ENCODE peak calls at places on chromosomes 1 and 21, in five cellular contexts. One of them, this sample, is unnamed.
A peak's percentile ranks its signal among the peaks of the same experiment; 100 is the strongest.

GRCh38 chr21:15797577-15798363 is 68.0 kb downstream of the USP25 start:
- DNase-seq in Panc1: no peak
- DNase-seq in PC-3: no peak
- DNase-seq in hepatocyte: no peak
- DNase-seq in pancreas: no peak
- DNase-seq in this sample: no peak

GRCh38 chr1:100556925-100557605 is 19.1 kb downstream of the GPR88 start:
- DNase-seq in Panc1: no peak
- DNase-seq in PC-3: no peak
- DNase-seq in hepatocyte: no peak
- DNase-seq in pancreas: no peak
- DNase-seq in this sample: no peak

GRCh38 chr1:62276791-62277190 is 42.4 kb downstream of the KANK4 start:
- DNase-seq in Panc1: no peak
- DNase-seq in PC-3: peak; percentile 12
- DNase-seq in hepatocyte: no peak
- DNase-seq in pancreas: no peak
- DNase-seq in this sample: no peak

GRCh38 chr1:159781992-159782391 is 1.2 kb downstream of the DUSP23 start:
- DNase-seq in Panc1: no peak
- DNase-seq in PC-3: no peak
- DNase-seq in hepatocyte: no peak
- DNase-seq in pancreas: no peak
- DNase-seq in this sample: no peak

GRCh38 chr21:42830456-42831455 is 48.6 kb downstream of the WDR4 start:
- DNase-seq in Panc1: no peak
- DNase-seq in PC-3: peak; percentile 19
- DNase-seq in hepatocyte: no peak
- DNase-seq in pancreas: no peak
- DNase-seq in this sample: no peak

GRCh38 chr1:205754857-205755256 is 4.9 kb upstream of the NUCKS1 start:
- DNase-seq in Panc1: no peak
- DNase-seq in PC-3: no peak
- DNase-seq in hepatocyte: no peak
- DNase-seq in pancreas: no peak
- DNase-seq in this sample: no peak

GRCh38 chr1:6614019-6614952 is 755 bp downstream of the PHF13 start:
- DNase-seq in Panc1: no peak
- DNase-seq in PC-3: peak; percentile 32
- DNase-seq in hepatocyte: peak; percentile 74
- DNase-seq in pancreas: peak; percentile 69
- DNase-seq in this sample: no peak

GRCh38 chr1:52752427-52752826 is 26.2 kb downstream of the ZYG11B start:
- DNase-seq in Panc1: no peak
- DNase-seq in PC-3: peak; percentile 20
- DNase-seq in hepatocyte: no peak
- DNase-seq in pancreas: no peak
- DNase-seq in this sample: no peak

GRCh38 chr1:44030606-44031050 is 634 bp downstream of the SLC6A9 start:
- DNase-seq in Panc1: no peak
- DNase-seq in PC-3: no peak
- DNase-seq in hepatocyte: peak; percentile 81
- DNase-seq in pancreas: peak; percentile 26
- DNase-seq in this sample: peak; percentile 52

GRCh38 chr1:73800376-73800775 is 397.6 kb downstream of the LRRIQ3 start:
- DNase-seq in Panc1: no peak
- DNase-seq in PC-3: peak; percentile 92
- DNase-seq in hepatocyte: peak; percentile 25
- DNase-seq in pancreas: no peak
- DNase-seq in this sample: no peak

GRCh38 chr21:43836616-43837015 is 28.4 kb upstream of the AGPAT3 start:
- DNase-seq in Panc1: no peak
- DNase-seq in PC-3: no peak
- DNase-seq in hepatocyte: no peak
- DNase-seq in pancreas: no peak
- DNase-seq in this sample: no peak

GRCh38 chr1:179663810-179664209 is 72.2 kb downstream of the TDRD5 start:
- DNase-seq in Panc1: no peak
- DNase-seq in PC-3: no peak
- DNase-seq in hepatocyte: no peak
- DNase-seq in pancreas: no peak
- DNase-seq in this sample: no peak

GRCh38 chr21:41425954-41426655 is at the start of gene MX1:
- DNase-seq in Panc1: no peak
- DNase-seq in PC-3: peak; percentile 55
- DNase-seq in hepatocyte: peak; percentile 81
- DNase-seq in pancreas: peak; percentile 78
- DNase-seq in this sample: peak; percentile 91

GRCh38 chr21:42304556-42305454 is 10.4 kb downstream of the TFF3 start:
- DNase-seq in Panc1: no peak
- DNase-seq in PC-3: no peak
- DNase-seq in hepatocyte: no peak
- DNase-seq in pancreas: no peak
- DNase-seq in this sample: no peak

GRCh38 chr1:27598288-27598687 is 5.7 kb downstream of the AHDC1 start:
- DNase-seq in Panc1: no peak
- DNase-seq in PC-3: no peak
- DNase-seq in hepatocyte: no peak
- DNase-seq in pancreas: no peak
- DNase-seq in this sample: no peak

GRCh38 chr1:182802006-182802798 is 12.6 kb downstream of the NPL start:
- DNase-seq in Panc1: no peak
- DNase-seq in PC-3: no peak
- DNase-seq in hepatocyte: no peak
- DNase-seq in pancreas: no peak
- DNase-seq in this sample: no peak

GRCh38 chr1:155145491-155145890 is 5.2 kb upstream of the DPM3 start:
- DNase-seq in Panc1: no peak
- DNase-seq in PC-3: no peak
- DNase-seq in hepatocyte: no peak
- DNase-seq in pancreas: no peak
- DNase-seq in this sample: no peak

GRCh38 chr1:56672579-56672978 is 27.5 kb downstream of the PRKAA2 start:
- DNase-seq in Panc1: no peak
- DNase-seq in PC-3: no peak
- DNase-seq in hepatocyte: no peak
- DNase-seq in pancreas: no peak
- DNase-seq in this sample: no peak

GRCh38 chr1:30259631-30260030 is 463.8 kb downstream of the MATN1 start:
- DNase-seq in Panc1: no peak
- DNase-seq in PC-3: no peak
- DNase-seq in hepatocyte: no peak
- DNase-seq in pancreas: no peak
- DNase-seq in this sample: no peak

DNA sequence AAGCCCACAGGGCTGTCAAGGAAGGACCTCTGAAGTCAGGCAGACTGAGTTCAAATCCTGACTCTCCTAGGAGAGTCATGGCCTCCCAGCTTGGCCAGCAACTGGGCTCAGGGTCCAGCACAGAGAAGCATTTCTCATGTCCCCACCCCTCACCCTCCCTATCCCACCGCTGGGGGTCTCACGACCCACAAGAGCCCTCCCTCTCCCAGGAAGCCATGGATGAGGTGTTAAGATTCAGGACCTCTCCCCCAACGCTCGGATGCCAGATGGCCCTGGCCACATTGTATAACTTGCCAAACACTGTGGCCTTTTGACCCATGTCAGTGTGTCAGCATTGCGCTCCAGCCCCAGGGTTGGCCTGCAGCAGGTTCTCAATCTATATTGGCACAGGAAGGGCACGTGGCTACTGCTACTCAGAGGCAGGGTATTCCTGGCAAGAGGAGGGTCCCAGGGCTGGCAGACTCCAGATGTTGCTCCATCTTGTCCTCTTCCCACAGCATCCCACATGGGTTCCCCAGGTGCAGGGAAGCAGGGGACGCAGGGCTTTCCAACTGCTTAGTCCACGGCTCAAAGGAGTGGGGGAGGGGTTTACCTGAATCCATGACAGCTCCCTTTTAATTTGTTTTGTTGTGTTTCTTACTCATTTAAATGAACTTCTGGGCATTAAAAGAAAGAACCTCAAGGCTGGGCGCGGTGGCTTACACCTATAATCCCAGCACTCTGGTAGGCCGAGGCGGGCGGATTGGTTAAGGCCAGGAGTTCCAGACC is 10.5 kb downstream of the SLC2A1 start:
- DNase-seq in Panc1: no peak
- DNase-seq in PC-3: no peak
- DNase-seq in hepatocyte: no peak
- DNase-seq in pancreas: no peak
- DNase-seq in this sample: no peak
- H3K4me1 ChIP-seq in Panc1: peaks cover 36% of the 10 kb centered on the region
- H3K4me1 ChIP-seq in PC-3: peaks cover 80% of the 10 kb centered on the region
- H3K4me1 ChIP-seq in hepatocyte: peaks cover 44% of the 10 kb centered on the region
- H3K4me1 ChIP-seq in pancreas: peaks cover 15% of the 10 kb centered on the region
- H3K4me1 ChIP-seq in this sample: peaks cover 95% of the 10 kb centered on the region

GRCh38 chr1:215971793-215972441 is 404.8 kb downstream of the KCTD3 start:
- DNase-seq in Panc1: no peak
- DNase-seq in PC-3: no peak
- DNase-seq in hepatocyte: no peak
- DNase-seq in pancreas: no peak
- DNase-seq in this sample: no peak
- TF ChIP-seq CTCF in Panc1: no peak
- TF ChIP-seq CTCF in PC-3: no peak
- TF ChIP-seq CTCF in hepatocyte: no peak
- TF ChIP-seq CTCF in pancreas: no peak
- TF ChIP-seq CTCF in this sample: no peak

DNA sequence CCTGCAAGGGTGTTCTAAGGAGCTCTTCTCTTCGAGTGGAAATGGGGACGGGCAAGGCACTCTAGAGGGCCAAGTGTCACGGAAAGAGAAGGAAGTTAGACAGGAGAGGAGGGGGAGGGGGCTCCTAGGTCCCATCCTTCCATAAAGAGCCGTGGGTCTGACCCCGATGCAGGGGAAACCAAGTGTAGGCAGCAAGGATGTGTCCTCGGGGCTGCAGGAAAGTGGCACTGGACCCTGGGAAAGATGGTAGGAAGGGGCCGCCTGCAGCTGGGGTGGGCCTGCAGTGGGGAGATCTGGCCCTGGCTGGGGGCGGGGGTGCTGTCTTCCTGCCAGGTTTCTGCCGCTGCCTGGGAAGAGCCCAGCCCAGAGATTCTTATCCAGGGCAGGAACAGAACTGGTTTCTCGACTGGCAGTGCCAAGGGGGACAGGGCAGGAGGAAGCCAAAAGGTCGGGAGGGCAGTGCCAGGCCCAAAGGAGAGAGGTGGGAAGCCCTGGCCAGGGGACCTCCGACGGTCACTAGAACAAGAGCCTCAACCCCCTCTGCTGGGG is 12.9 kb downstream of the CRABP2 start:
- DNase-seq in Panc1: no peak
- DNase-seq in PC-3: peak; percentile 50
- DNase-seq in hepatocyte: no peak
- DNase-seq in pancreas: no peak
- DNase-seq in this sample: no peak
- H3K4me1 ChIP-seq in Panc1: peaks cover 69% of the 10 kb centered on the region
- H3K4me1 ChIP-seq in PC-3: peaks cover 55% of the 10 kb centered on the region
- H3K4me1 ChIP-seq in hepatocyte: peaks cover 54% of the 10 kb centered on the region
- H3K4me1 ChIP-seq in pancreas: peaks cover 5% of the 10 kb centered on the region
- H3K4me1 ChIP-seq in this sample: peaks cover 16% of the 10 kb centered on the region

GRCh38 chr1:38138498-38139233 is 92.1 kb upstream of the POU3F1 start:
- DNase-seq in Panc1: peak; percentile 77
- DNase-seq in PC-3: peak; percentile 99
- DNase-seq in hepatocyte: peak; percentile 90
- DNase-seq in pancreas: peak; percentile 79
- DNase-seq in this sample: no peak
- TF ChIP-seq CTCF in Panc1: no peak
- TF ChIP-seq CTCF in PC-3: no peak
- TF ChIP-seq CTCF in hepatocyte: no peak
- TF ChIP-seq CTCF in pancreas: peak; percentile 44
- TF ChIP-seq CTCF in this sample: no peak

DNA sequence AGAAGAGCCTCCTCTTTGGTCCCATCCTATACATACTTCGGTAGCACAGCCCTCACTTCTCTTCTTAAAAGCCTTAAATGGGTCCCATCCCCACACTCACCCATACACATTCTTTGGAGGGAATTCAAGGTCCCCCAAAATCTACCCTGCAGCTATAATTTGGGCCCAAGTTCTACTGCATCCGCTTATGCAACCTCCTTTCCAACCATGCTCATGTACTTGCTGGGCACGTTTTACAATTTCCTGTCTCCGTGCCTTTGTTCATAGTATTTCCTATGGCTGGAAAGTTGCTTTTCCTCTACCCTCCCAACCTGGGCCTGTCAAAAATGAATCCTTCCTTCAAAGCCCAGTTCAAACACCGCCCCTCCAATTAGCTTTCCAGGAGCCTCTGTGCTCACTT is 99.7 kb downstream of the SLC45A1 start:
- DNase-seq in Panc1: no peak
- DNase-seq in PC-3: no peak
- DNase-seq in hepatocyte: no peak
- DNase-seq in pancreas: no peak
- DNase-seq in this sample: no peak
- H3K4me1 ChIP-seq in Panc1: peaks cover 88% of the 10 kb centered on the region
- H3K4me1 ChIP-seq in PC-3: peaks cover 47% of the 10 kb centered on the region
- H3K4me1 ChIP-seq in hepatocyte: peaks cover 44% of the 10 kb centered on the region
- H3K4me1 ChIP-seq in pancreas: peaks cover 52% of the 10 kb centered on the region
- H3K4me1 ChIP-seq in this sample: peaks cover 49% of the 10 kb centered on the region

DNA sequence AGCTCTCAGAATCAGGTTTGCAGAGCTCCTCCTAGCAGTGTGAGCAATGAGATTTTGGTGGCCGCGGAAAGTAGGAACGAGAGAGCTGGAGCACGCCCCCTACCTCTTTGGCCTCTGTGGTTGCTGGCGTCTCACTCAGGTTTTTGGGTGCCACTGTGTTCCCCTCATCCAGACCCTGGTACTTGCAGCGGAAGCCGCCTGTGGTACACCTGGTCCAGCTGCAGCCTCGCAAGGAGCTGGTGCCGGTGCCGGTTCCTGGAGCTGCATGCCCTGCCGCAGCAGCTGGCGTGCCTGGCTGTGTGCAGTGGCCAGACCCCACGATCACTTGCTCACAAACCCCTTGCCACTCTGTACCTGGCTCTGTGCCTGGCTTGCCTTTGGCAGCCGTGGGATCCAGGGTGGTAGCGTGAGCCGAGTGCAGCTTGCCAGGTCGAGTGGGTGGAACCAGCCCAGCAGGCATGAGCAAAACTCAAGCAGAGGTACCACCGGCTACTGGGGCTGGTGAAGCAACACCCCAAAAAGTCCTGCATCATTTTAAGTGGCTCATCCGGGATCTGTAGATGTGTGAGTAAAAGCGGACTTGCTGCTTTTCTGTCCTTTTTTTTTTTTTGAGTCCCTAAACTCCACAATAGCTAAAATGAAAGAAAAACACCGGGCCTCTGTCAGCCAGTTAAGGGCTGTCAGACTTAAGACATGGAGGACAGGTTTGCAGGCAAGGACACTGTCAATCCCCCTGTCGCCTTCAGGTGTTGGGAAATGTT is 844.9 kb downstream of the KCNT2 start:
- DNase-seq in Panc1: no peak
- DNase-seq in PC-3: no peak
- DNase-seq in hepatocyte: no peak
- DNase-seq in pancreas: no peak
- DNase-seq in this sample: no peak
- TF ChIP-seq CTCF in Panc1: no peak
- TF ChIP-seq CTCF in PC-3: no peak
- TF ChIP-seq CTCF in hepatocyte: no peak
- TF ChIP-seq CTCF in pancreas: no peak
- TF ChIP-seq CTCF in this sample: no peak

GRCh38 chr1:201925961-201926585 is 20.3 kb downstream of the LMOD1 start:
- DNase-seq in Panc1: no peak
- DNase-seq in PC-3: no peak
- DNase-seq in hepatocyte: no peak
- DNase-seq in pancreas: no peak
- DNase-seq in this sample: no peak
- H3K4me1 ChIP-seq in Panc1: no peaks in the 10 kb centered on the region
- H3K4me1 ChIP-seq in PC-3: no peaks in the 10 kb centered on the region
- H3K4me1 ChIP-seq in hepatocyte: no peaks in the 10 kb centered on the region
- H3K4me1 ChIP-seq in pancreas: no peaks in the 10 kb centered on the region
- H3K4me1 ChIP-seq in this sample: no peaks in the 10 kb centered on the region

GRCh38 chr1:16621300-16621658 is 7.9 kb upstream of the NBPF1 start:
- DNase-seq in Panc1: no peak
- DNase-seq in PC-3: no peak
- DNase-seq in hepatocyte: no peak
- DNase-seq in pancreas: no peak
- DNase-seq in this sample: no peak
- TF ChIP-seq CTCF in Panc1: no peak
- TF ChIP-seq CTCF in PC-3: no peak
- TF ChIP-seq CTCF in hepatocyte: no peak
- TF ChIP-seq CTCF in pancreas: no peak
- TF ChIP-seq CTCF in this sample: no peak